ENCODE peak calls at places on chromosomes 2 and 18, in five cellular contexts. F is K562, K is H1, X is HepG2, Z is GM12878. M is an unnamed sample.

GRCh38 chr2:221205103-221205502 is 367.0 kb downstream of the EPHA4 start:
- DNase-seq in F (no peak), X (peak), Z (no peak), K (no peak), M (no peak)

GRCh38 chr2:96528680-96529375 is 7.7 kb upstream of the ARID5A start:
- DNase-seq in X (no peak), Z (no peak), F (peak), K (no peak), M (no peak)

GRCh38 chr2:42999391-42999811 is 207.0 kb upstream of the HAAO start:
- DNase-seq in X (peak), K (no peak), Z (no peak), F (no peak), M (no peak)

GRCh38 chr2:108271691-108272253 is 16.9 kb upstream of the SULT1C2 start:
- DNase-seq in F (peak), K (no peak), X (peak), Z (no peak), M (no peak)

GRCh38 chr2:62198237-62198633 is 2.3 kb downstream of the B3GNT2 start:
- DNase-seq in X (no peak), K (no peak), F (no peak), Z (no peak), M (no peak)

GRCh38 chr2:122634261-122634660 is 878.8 kb downstream of the TSN start:
- DNase-seq in X (no peak), F (no peak), Z (no peak), K (no peak), M (no peak)

GRCh38 chr2:51213826-51214225 is 181.9 kb upstream of the NRXN1 start:
- DNase-seq in X (no peak), Z (no peak), K (no peak), F (no peak), M (no peak)

GRCh38 chr2:66573412-66573811 is 138.5 kb downstream of the MEIS1 start:
- DNase-seq in Z (no peak), K (no peak), X (no peak), F (no peak), M (no peak)

GRCh38 chr2:227153766-227154486 is 10.1 kb downstream of the COL4A4 start:
- DNase-seq in K (no peak), Z (no peak), X (no peak), F (no peak), M (no peak)

GRCh38 chr2:121903037-121903689 is 147.7 kb downstream of the TSN start:
- DNase-seq in X (no peak), F (no peak), K (no peak), Z (no peak), M (no peak)

GRCh38 chr2:50084086-50084843 is 930.0 kb upstream of the FSHR start:
- DNase-seq in Z (no peak), F (no peak), X (no peak), K (no peak), M (no peak)

GRCh38 chr2:165114345-165114943 is 89.4 kb downstream of the SCN3A start:
- DNase-seq in F (no peak), Z (no peak), X (peak), K (no peak), M (no peak)

GRCh38 chr18:9466911-9467310 is 8.4 kb upstream of the RALBP1 start:
- DNase-seq in Z (no peak), K (no peak), X (no peak), F (no peak), M (no peak)

GRCh38 chr2:206855585-206856433 is 83.5 kb upstream of the CPO start:
- DNase-seq in K (no peak), X (no peak), F (no peak), Z (no peak), M (no peak)

GRCh38 chr2:167144179-167144898 is 256.1 kb downstream of the XIRP2 start:
- DNase-seq in F (no peak), X (no peak), K (no peak), Z (no peak), M (no peak)

GRCh38 chr2:187900023-187900422 is 345.8 kb upstream of the TFPI start:
- DNase-seq in F (no peak), Z (no peak), X (no peak), K (no peak), M (no peak)

GRCh38 chr2:218393750-218394290 is 5.8 kb upstream of the CTDSP1 start:
- DNase-seq in F (peak), Z (no peak), X (no peak), K (no peak), M (no peak)

GRCh38 chr18:74534150-74534969 is at the start of gene CNDP1:
- DNase-seq in K (no peak), Z (no peak), X (no peak), F (no peak), M (no peak)

GRCh38 chr2:186675380-186675779 is 18.5 kb upstream of the FAM171B start:
- DNase-seq in K (no peak), X (no peak), F (no peak), Z (no peak), M (no peak)

GRCh38 chr2:229445013-229445412 is 173.9 kb upstream of the PID1 start:
- DNase-seq in K (peak), X (peak), Z (no peak), F (no peak), M (peak)

GRCh38 chr18:37361223-37362157 is 204.1 kb downstream of the CELF4 start:
- DNase-seq in Z (no peak), X (no peak), K (no peak), F (no peak), M (no peak)

GRCh38 chr2:99622578-99622977 is 132.8 kb upstream of the REV1 start:
- DNase-seq in K (no peak), X (no peak), F (no peak), Z (no peak), M (no peak)

GRCh38 chr18:42174909-42175308 is 219.9 kb downstream of the PIK3C3 start:
- DNase-seq in Z (no peak), F (no peak), X (no peak), K (no peak), M (no peak)

GRCh38 chr2:181319291-181319690 is 137.9 kb upstream of the ITGA4 start:
- DNase-seq in Z (no peak), X (no peak), F (no peak), K (no peak), M (no peak)

GRCh38 chr2:46922049-46922448 is 6.4 kb upstream of the MCFD2 start:
- DNase-seq in Z (no peak), X (no peak), K (no peak), F (no peak), M (no peak)

GRCh38 chr2:40957508-40957907 is 505.6 kb upstream of the SLC8A1 start:
- DNase-seq in Z (no peak), X (peak), K (no peak), F (no peak), M (no peak)

DNA sequence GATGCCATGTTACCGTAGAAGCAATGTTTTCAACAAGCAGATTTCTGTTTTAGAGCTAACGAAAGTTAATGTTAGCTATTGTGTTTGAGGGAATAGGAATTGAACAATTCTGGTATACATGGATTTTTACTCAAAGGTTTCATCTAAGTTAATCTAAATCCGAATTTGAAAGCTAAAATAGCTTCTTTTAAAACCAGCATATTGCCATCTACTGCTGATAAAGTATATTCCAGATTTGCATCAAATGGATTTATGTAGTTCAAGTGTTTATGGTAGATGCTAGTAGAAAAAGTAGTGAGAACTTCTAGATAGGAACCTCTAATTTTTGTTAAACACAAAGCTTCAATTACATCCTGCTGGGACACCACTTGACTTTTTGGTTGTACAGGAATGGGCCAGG is 1569.5 kb upstream of the NXPH2 start:
- DNase-seq in Z (no peak), F (no peak), X (no peak), K (no peak), M (no peak)
- TF ChIP-seq JUND in Z (no peak), F (no peak), X (no peak), K (no peak), M (no peak)

GRCh38 chr18:49630246-49630699 is 68.4 kb downstream of the LIPG start:
- DNase-seq in Z (no peak), F (no peak), K (no peak), X (peak), M (no peak)
- TF ChIP-seq CTCF in Z (no peak), F (no peak), K (no peak), X (no peak), M (no peak)

GRCh38 chr2:10120158-10120937 is 2.2 kb upstream of the RRM2 start:
- DNase-seq in X (peak), Z (peak), K (peak), F (peak), M (peak)
- TF ChIP-seq POLR2A in X (peak), Z (peak), K (peak), F (peak), M (peak)

GRCh38 chr2:74317696-74318095 is 25.5 kb downstream of the SLC4A5 start:
- DNase-seq in F (no peak), K (no peak), Z (no peak), X (no peak), M (no peak)
- TF ChIP-seq JUND in F (no peak), K (no peak), Z (no peak), X (no peak), M (no peak)

M was measured in HCT116.